ENCODE peak calls at places on chromosomes 5 and 9, in eight cellular contexts. X is PC-9, L is ascending aorta, Q is B cell, S is tibial artery, H is fibroblast of mammary gland, J is glutamatergic neuron, M is AG09319. R is an unnamed sample.

GRCh38 chr9:127854169-127854833 is at the start of gene ENG:
- DNase-seq in X (peak; percentile 78), L (peak; percentile 88), Q (no peak), S (peak; percentile 78), H (peak; percentile 48), J (peak; percentile 53), M (no peak), R (no peak)

GRCh38 chr5:775960-776861 is 8.3 kb downstream of the ZDHHC11B start:
- DNase-seq in X (no peak), L (peak; percentile 61), Q (peak; percentile 53), S (no peak), H (no peak), J (no peak), M (no peak), R (no peak)

GRCh38 chr9:138121438-138122050 is 244.0 kb downstream of the CACNA1B start:
- DNase-seq in X (no peak), L (no peak), Q (no peak), S (no peak), H (no peak), J (no peak), M (no peak), R (no peak)

GRCh38 chr5:72210913-72211670 is 103.8 kb downstream of the MAP1B start:
- DNase-seq in X (peak; percentile 50), L (peak; percentile 66), Q (no peak), S (peak; percentile 30), H (peak; percentile 88), J (no peak), M (no peak), R (peak; percentile 34)

GRCh38 chr5:125198270-125198974 is 452.0 kb upstream of the ZNF608 start:
- DNase-seq in X (no peak), L (peak; percentile 68), Q (no peak), S (peak; percentile 54), H (peak; percentile 81), J (peak; percentile 83), M (peak; percentile 84), R (peak; percentile 60)

GRCh38 chr9:26245072-26245471 is 566.8 kb upstream of the TUSC1 start:
- DNase-seq in X (no peak), L (no peak), Q (no peak), S (no peak), H (peak; percentile 31), J (no peak), M (no peak), R (no peak)

GRCh38 chr5:87022415-87022814 is 245.3 kb upstream of the RASA1 start:
- DNase-seq in X (no peak), L (no peak), Q (no peak), S (no peak), H (no peak), J (no peak), M (no peak), R (no peak)

GRCh38 chr5:143759368-143760136 is 52.4 kb upstream of the HMHB1 start:
- DNase-seq in X (no peak), L (no peak), Q (no peak), S (no peak), H (no peak), J (no peak), M (peak; percentile 23), R (no peak)

GRCh38 chr9:79611091-79611614 is 39.4 kb downstream of the TLE4 start:
- DNase-seq in X (no peak), L (no peak), Q (no peak), S (no peak), H (peak; percentile 88), J (no peak), M (no peak), R (peak; percentile 97)

GRCh38 chr9:134010310-134010709 is 15.0 kb upstream of the BRD3OS start:
- DNase-seq in X (no peak), L (no peak), Q (no peak), S (no peak), H (no peak), J (no peak), M (no peak), R (no peak)

GRCh38 chr9:7387844-7388243 is 411.7 kb downstream of the DMAC1 start:
- DNase-seq in X (no peak), L (no peak), Q (no peak), S (no peak), H (no peak), J (no peak), M (no peak), R (no peak)

GRCh38 chr9:38713426-38713825 is 6.5 kb downstream of the FAM240B start:
- DNase-seq in X (no peak), L (no peak), Q (no peak), S (no peak), H (peak; percentile 96), J (no peak), M (peak; percentile 68), R (peak; percentile 43)

GRCh38 chr5:44885903-44886302 is 77.2 kb downstream of the MRPS30 start:
- DNase-seq in X (no peak), L (no peak), Q (no peak), S (no peak), H (peak; percentile 8), J (no peak), M (no peak), R (no peak)

GRCh38 chr9:132744881-132745761 is 74.9 kb downstream of the GTF3C4 start:
- DNase-seq in X (no peak), L (no peak), Q (no peak), S (no peak), H (no peak), J (peak; percentile 42), M (no peak), R (no peak)

GRCh38 chr5:87119588-87119987 is 148.1 kb upstream of the RASA1 start:
- DNase-seq in X (no peak), L (no peak), Q (no peak), S (no peak), H (no peak), J (no peak), M (no peak), R (no peak)

GRCh38 chr5:140017397-140018095 is 25.6 kb downstream of the NRG2 start:
- DNase-seq in X (no peak), L (no peak), Q (no peak), S (no peak), H (no peak), J (no peak), M (no peak), R (no peak)

GRCh38 chr5:140020601-140021177 is 22.4 kb downstream of the NRG2 start:
- DNase-seq in X (no peak), L (no peak), Q (no peak), S (no peak), H (peak; percentile 13), J (no peak), M (no peak), R (no peak)

GRCh38 chr5:140018920-140019644 is 24.0 kb downstream of the NRG2 start:
- DNase-seq in X (no peak), L (no peak), Q (no peak), S (no peak), H (no peak), J (no peak), M (no peak), R (no peak)

GRCh38 chr5:140018096-140018481 is 25.0 kb downstream of the NRG2 start:
- DNase-seq in X (no peak), L (no peak), Q (no peak), S (no peak), H (no peak), J (no peak), M (no peak), R (no peak)

DNA sequence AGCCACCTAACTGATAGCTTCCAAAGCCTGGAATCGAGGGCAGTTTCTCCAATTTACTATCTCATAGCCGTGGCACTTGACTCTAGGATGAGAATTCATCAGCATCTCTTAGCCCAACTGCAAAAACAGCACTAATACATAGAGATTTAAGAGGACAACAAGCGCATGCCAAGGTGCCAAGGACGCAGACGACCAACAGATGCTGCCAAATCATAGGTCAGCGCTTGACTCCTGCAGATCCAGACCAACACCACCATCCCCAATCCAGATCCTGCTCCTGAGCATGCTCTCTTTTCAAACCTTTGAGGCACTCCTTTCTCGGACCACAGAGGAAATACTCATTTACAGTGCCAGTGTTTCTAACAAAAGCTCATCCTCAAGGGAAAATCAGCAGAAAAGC is 24.6 kb downstream of the NRG2 start:
- DNase-seq in X (no peak), L (no peak), Q (no peak), S (no peak), H (no peak), J (no peak), M (no peak), R (no peak)
- TF ChIP-seq CTCF in X (no peak), L (no peak), Q (no peak), S (no peak), H (no peak), J (no peak), M (no peak), R (no peak)

GRCh38 chr5:10140195-10140973 is 109.3 kb downstream of the ATPSCKMT start:
- DNase-seq in X (peak; percentile 35), L (no peak), Q (no peak), S (no peak), H (peak; percentile 12), J (no peak), M (no peak), R (no peak)
- TF ChIP-seq CTCF in X (peak; percentile 46), L (no peak), Q (no peak), S (no peak), H (peak; percentile 21), J (peak; percentile 44), M (peak; percentile 24), R (peak; percentile 40)

GRCh38 chr9:93582115-93582514 is 5.7 kb downstream of the PHF2 start:
- DNase-seq in X (no peak), L (no peak), Q (no peak), S (no peak), H (no peak), J (no peak), M (no peak), R (no peak)
- TF ChIP-seq CTCF in X (no peak), L (no peak), Q (no peak), S (no peak), H (no peak), J (no peak), M (no peak), R (no peak)

GRCh38 chr5:57434683-57435082 is 47.9 kb downstream of the ACTBL2 start:
- DNase-seq in X (no peak), L (no peak), Q (no peak), S (no peak), H (no peak), J (no peak), M (no peak), R (no peak)

GRCh38 chr5:57431816-57432215 is 50.8 kb downstream of the ACTBL2 start:
- DNase-seq in X (no peak), L (no peak), Q (no peak), S (no peak), H (no peak), J (no peak), M (no peak), R (no peak)

GRCh38 chr5:57435701-57436134 is 46.9 kb downstream of the ACTBL2 start:
- DNase-seq in X (peak; percentile 58), L (no peak), Q (no peak), S (no peak), H (peak; percentile 80), J (no peak), M (peak; percentile 24), R (peak; percentile 93)

GRCh38 chr5:57434227-57434640 is 48.4 kb downstream of the ACTBL2 start:
- DNase-seq in X (peak; percentile 15), L (no peak), Q (no peak), S (no peak), H (peak; percentile 62), J (no peak), M (no peak), R (no peak)

GRCh38 chr5:57432876-57433275 is 49.7 kb downstream of the ACTBL2 start:
- DNase-seq in X (no peak), L (no peak), Q (no peak), S (no peak), H (peak; percentile 34), J (no peak), M (no peak), R (no peak)
- TF ChIP-seq CTCF in X (no peak), L (no peak), Q (no peak), S (no peak), H (peak; percentile 21), J (no peak), M (no peak), R (no peak)